ENCODE peak calls at places on chromosomes 4 and X, in eight cellular contexts. G, Z, E, W, X, B, P and M are unnamed samples.

GRCh38 chr4:72767903-72768817 is 199.1 kb upstream of the ADAMTS3 start:
- DNase-seq in G (peak; percentile 4), Z (no peak), E (no peak), W (peak; percentile 7), X (peak; percentile 83), B (no peak), P (no peak), M (peak; percentile 29)

GRCh38 chr4:19358015-19358414 is 893.7 kb upstream of the SLIT2 start:
- DNase-seq in G (no peak), Z (no peak), E (no peak), W (no peak), X (peak; percentile 72), B (no peak), P (no peak), M (no peak)

GRCh38 chr4:10117424-10118354 is 1.1 kb upstream of the WDR1 start:
- DNase-seq in G (peak; percentile 90), Z (peak; percentile 53), E (no peak), W (no peak), X (peak; percentile 26), B (peak; percentile 61), P (no peak), M (no peak)

GRCh38 chr4:114717432-114717831 is 118.8 kb downstream of the UGT8 start:
- DNase-seq in G (no peak), Z (no peak), E (no peak), W (no peak), X (no peak), B (no peak), P (no peak), M (no peak)

GRCh38 chr4:53816561-53816960 is 225.3 kb upstream of the LNX1 start:
- DNase-seq in G (no peak), Z (no peak), E (no peak), W (no peak), X (no peak), B (no peak), P (no peak), M (no peak)

GRCh38 chr4:121484633-121485032 is 103.8 kb upstream of the QRFPR start:
- DNase-seq in G (peak; percentile 48), Z (peak; percentile 77), E (peak; percentile 64), W (peak; percentile 29), X (peak; percentile 72), B (no peak), P (no peak), M (peak; percentile 21)

GRCh38 chr4:20443406-20443805 is 191.7 kb downstream of the SLIT2 start:
- DNase-seq in G (no peak), Z (no peak), E (no peak), W (no peak), X (no peak), B (no peak), P (no peak), M (no peak)

GRCh38 chrX:134660627-134661026 is 2.4 kb upstream of the PLAC1 start:
- DNase-seq in G (no peak), Z (no peak), E (no peak), W (no peak), X (no peak), B (no peak), P (no peak), M (no peak)

GRCh38 chr4:32010221-32010620 is 1290.1 kb downstream of the PCDH7 start:
- DNase-seq in G (no peak), Z (peak; percentile 71), E (no peak), W (no peak), X (no peak), B (no peak), P (no peak), M (no peak)

GRCh38 chr4:112910109-112910736 is 139.2 kb upstream of the ANK2 start:
- DNase-seq in G (peak; percentile 12), Z (no peak), E (no peak), W (peak; percentile 33), X (peak; percentile 73), B (peak; percentile 91), P (no peak), M (no peak)

GRCh38 chr4:153205028-153205648 is 895 bp downstream of the TRIM2 start:
- DNase-seq in G (peak; percentile 75), Z (peak; percentile 83), E (no peak), W (no peak), X (no peak), B (no peak), P (peak; percentile 91), M (no peak)

GRCh38 chr4:137310593-137311490 is 221.5 kb downstream of the PCDH18 start:
- DNase-seq in G (no peak), Z (no peak), E (no peak), W (peak; percentile 3), X (peak; percentile 94), B (no peak), P (no peak), M (peak; percentile 41)

GRCh38 chrX:14032383-14032782 is 2.7 kb upstream of the GEMIN8 start:
- DNase-seq in G (peak; percentile 37), Z (peak; percentile 73), E (no peak), W (peak; percentile 55), X (peak; percentile 71), B (peak; percentile 61), P (no peak), M (peak; percentile 6)

GRCh38 chr4:126727461-126727860 is 905.3 kb upstream of the INTU start:
- DNase-seq in G (no peak), Z (no peak), E (no peak), W (no peak), X (peak; percentile 61), B (no peak), P (no peak), M (no peak)

GRCh38 chr4:67333663-67334062 is 211.6 kb downstream of the CENPC start:
- DNase-seq in G (no peak), Z (no peak), E (no peak), W (no peak), X (peak; percentile 3), B (no peak), P (no peak), M (no peak)

GRCh38 chr4:129064717-129065116 is 28.6 kb downstream of the SCLT1 start:
- DNase-seq in G (no peak), Z (no peak), E (no peak), W (no peak), X (peak; percentile 83), B (no peak), P (no peak), M (peak; percentile 8)

GRCh38 chrX:10769165-10769564 is 148.8 kb upstream of the MID1 start:
- DNase-seq in G (no peak), Z (no peak), E (no peak), W (peak; percentile 36), X (peak; percentile 52), B (peak; percentile 34), P (no peak), M (no peak)

GRCh38 chrX:39677585-39677984 is 420.2 kb downstream of the BCOR start:
- DNase-seq in G (no peak), Z (no peak), E (no peak), W (no peak), X (no peak), B (no peak), P (no peak), M (no peak)

GRCh38 chr4:186260117-186260503 is 5.9 kb upstream of the F11 start:
- DNase-seq in G (no peak), Z (no peak), E (no peak), W (no peak), X (no peak), B (no peak), P (no peak), M (no peak)

GRCh38 chr4:95231713-95232112 is 317.1 kb downstream of the UNC5C start:
- DNase-seq in G (no peak), Z (no peak), E (no peak), W (no peak), X (no peak), B (no peak), P (no peak), M (no peak)

GRCh38 chr4:6941796-6942195 is 32.2 kb downstream of the TBC1D14 start:
- DNase-seq in G (no peak), Z (no peak), E (no peak), W (no peak), X (no peak), B (no peak), P (no peak), M (no peak)

GRCh38 chr4:23614284-23614892 is 275.5 kb downstream of the PPARGC1A start:
- DNase-seq in G (peak; percentile 8), Z (peak; percentile 64), E (no peak), W (peak; percentile 33), X (peak; percentile 2), B (peak; percentile 20), P (no peak), M (no peak)

GRCh38 chr4:150501019-150501727 is 80.8 kb upstream of the MAB21L2 start:
- DNase-seq in G (no peak), Z (no peak), E (no peak), W (no peak), X (peak; percentile 95), B (no peak), P (no peak), M (peak; percentile 39)

GRCh38 chr4:138919094-138919936 is 96.3 kb upstream of the NOCT start:
- DNase-seq in G (peak; percentile 83), Z (peak; percentile 96), E (peak; percentile 84), W (peak; percentile 54), X (peak; percentile 79), B (peak; percentile 92), P (peak; percentile 84), M (peak; percentile 65)

GRCh38 chr4:125765936-125766335 is 451.2 kb downstream of the FAT4 start:
- DNase-seq in G (no peak), Z (no peak), E (no peak), W (no peak), X (peak; percentile 35), B (no peak), P (no peak), M (no peak)

GRCh38 chrX:15674514-15674898 is 9.9 kb upstream of the CLTRN start:
- DNase-seq in G (peak; percentile 93), Z (no peak), E (peak; percentile 94), W (peak; percentile 86), X (peak; percentile 96), B (peak; percentile 93), P (peak; percentile 99), M (peak; percentile 68)

GRCh38 chrX:56813318-56813837 is 84.3 kb downstream of the NBDY start:
- DNase-seq in G (no peak), Z (peak; percentile 29), E (no peak), W (no peak), X (peak; percentile 67), B (peak; percentile 24), P (no peak), M (no peak)

GRCh38 chrX:107628662-107629532 is 587 bp downstream of the PRPS1 start:
- DNase-seq in G (peak; percentile 33), Z (peak; percentile 80), E (peak; percentile 59), W (peak; percentile 36), X (peak; percentile 24), B (peak; percentile 35), P (no peak), M (no peak)

GRCh38 chr4:121711263-121712000 is 14.7 kb upstream of the ANXA5 start:
- DNase-seq in G (peak; percentile 59), Z (peak; percentile 97), E (peak; percentile 86), W (peak; percentile 65), X (peak; percentile 95), B (peak; percentile 60), P (peak; percentile 96), M (peak; percentile 94)

GRCh38 chr4:168769416-168769815 is 240.6 kb downstream of the CBR4 start:
- DNase-seq in G (no peak), Z (no peak), E (no peak), W (no peak), X (peak; percentile 78), B (no peak), P (no peak), M (no peak)

GRCh38 chr4:183905081-183905592 is at the start of gene STOX2:
- DNase-seq in G (peak; percentile 90), Z (peak; percentile 92), E (peak; percentile 84), W (peak; percentile 93), X (peak; percentile 34), B (peak; percentile 86), P (peak; percentile 81), M (no peak)

GRCh38 chr4:111601671-111602070 is 543.6 kb upstream of the FAM241A start:
- DNase-seq in G (no peak), Z (no peak), E (no peak), W (no peak), X (peak; percentile 51), B (no peak), P (no peak), M (no peak)

GRCh38 chr4:113826431-113826830 is 64.9 kb upstream of the CAMK2D start:
- DNase-seq in G (no peak), Z (no peak), E (no peak), W (no peak), X (peak; percentile 33), B (no peak), P (no peak), M (no peak)

GRCh38 chr4:17142232-17142711 is 243.8 kb upstream of the LDB2 start:
- DNase-seq in G (no peak), Z (no peak), E (no peak), W (no peak), X (peak; percentile 97), B (no peak), P (no peak), M (peak; percentile 92)